ENCODE peak calls at places on chromosome 19, in six cellular contexts. F, I, H, K, D and L are unnamed samples.

GRCh38 chr19:32223106-32223505 is 122.3 kb upstream of the ZNF507 start:
- DNase-seq in K (no peak), D (no peak), F (no peak), I (no peak), H (no peak), L (no peak)

GRCh38 chr19:38395381-38396127 is 7.1 kb downstream of the SPRED3 start:
- DNase-seq in F (no peak), H (no peak), I (no peak), K (no peak), D (no peak), L (no peak)

GRCh38 chr19:42872608-42873007 is 6.9 kb downstream of the PSG1 start:
- DNase-seq in D (no peak), K (no peak), H (no peak), F (no peak), I (no peak), L (no peak)

GRCh38 chr19:3544054-3544376 is 5.0 kb downstream of the TEKTIP1 start:
- DNase-seq in H (no peak), F (no peak), D (no peak), I (no peak), K (no peak), L (no peak)

GRCh38 chr19:5045956-5046338 is 77.0 kb downstream of the KDM4B start:
- DNase-seq in D (no peak), F (peak; percentile 19), K (no peak), I (no peak), H (peak; percentile 67), L (no peak)

GRCh38 chr19:39679056-39679790 is 23.5 kb downstream of the LGALS16 start:
- DNase-seq in K (no peak), F (no peak), H (no peak), I (no peak), D (no peak), L (no peak)

GRCh38 chr19:3783660-3784584 is 2.3 kb downstream of the MATK start:
- DNase-seq in D (no peak), I (no peak), H (no peak), F (peak; percentile 39), K (no peak), L (no peak)

GRCh38 chr19:6099037-6099436 is 11.3 kb downstream of the RFX2 start:
- DNase-seq in F (no peak), D (no peak), I (no peak), K (no peak), H (no peak), L (no peak)

GRCh38 chr19:55257461-55258411 is 1.1 kb downstream of the PPP6R1 start:
- DNase-seq in H (no peak), I (no peak), F (no peak), D (peak; percentile 76), K (peak; percentile 51), L (no peak)

GRCh38 chr19:32642771-32643170 is 32.2 kb downstream of the ANKRD27 start:
- DNase-seq in D (no peak), H (no peak), K (no peak), I (peak; percentile 15), F (no peak), L (no peak)

GRCh38 chr19:44282846-44283245 is 22.0 kb downstream of the ZNF235 start:
- DNase-seq in D (no peak), I (no peak), H (no peak), K (no peak), F (no peak), L (no peak)

GRCh38 chr19:49436381-49437017 is 4.8 kb downstream of the SLC17A7 start:
- DNase-seq in I (no peak), F (peak; percentile 64), K (no peak), H (no peak), D (no peak), L (no peak)

GRCh38 chr19:38815059-38816001 is 2.6 kb upstream of the LGALS4 start:
- DNase-seq in D (no peak), K (no peak), I (peak; percentile 73), H (no peak), F (no peak), L (no peak)

GRCh38 chr19:34681478-34681877 is 4.0 kb downstream of the ZNF302 start:
- DNase-seq in H (no peak), K (no peak), I (no peak), F (no peak), D (no peak), L (no peak)

GRCh38 chr19:34232566-34233481 is 21.5 kb upstream of the GARRE1 start:
- DNase-seq in F (peak; percentile 62), K (peak; percentile 61), H (no peak), I (no peak), D (no peak), L (no peak)

GRCh38 chr19:56253737-56254136 is 18.8 kb upstream of the EDDM13 start:
- DNase-seq in F (peak; percentile 72), K (no peak), D (no peak), I (no peak), H (no peak), L (no peak)

GRCh38 chr19:1255186-1256161 is 7.1 kb downstream of the MIDN start:
- DNase-seq in F (no peak), K (no peak), D (no peak), I (peak; percentile 19), H (no peak), L (no peak)

GRCh38 chr19:1252818-1253513 is 4.6 kb downstream of the MIDN start:
- DNase-seq in K (peak; percentile 90), I (peak; percentile 91), D (peak; percentile 96), H (peak; percentile 90), F (peak; percentile 91), L (peak; percentile 98)

GRCh38 chr19:1253514-1254080 is 5.2 kb downstream of the MIDN start:
- DNase-seq in I (peak; percentile 74), D (no peak), H (no peak), K (no peak), F (peak; percentile 79), L (peak; percentile 95)

GRCh38 chr19:1254530-1255185 is 6.3 kb downstream of the MIDN start:
- DNase-seq in H (no peak), D (no peak), K (no peak), F (no peak), I (no peak), L (no peak)

DNA sequence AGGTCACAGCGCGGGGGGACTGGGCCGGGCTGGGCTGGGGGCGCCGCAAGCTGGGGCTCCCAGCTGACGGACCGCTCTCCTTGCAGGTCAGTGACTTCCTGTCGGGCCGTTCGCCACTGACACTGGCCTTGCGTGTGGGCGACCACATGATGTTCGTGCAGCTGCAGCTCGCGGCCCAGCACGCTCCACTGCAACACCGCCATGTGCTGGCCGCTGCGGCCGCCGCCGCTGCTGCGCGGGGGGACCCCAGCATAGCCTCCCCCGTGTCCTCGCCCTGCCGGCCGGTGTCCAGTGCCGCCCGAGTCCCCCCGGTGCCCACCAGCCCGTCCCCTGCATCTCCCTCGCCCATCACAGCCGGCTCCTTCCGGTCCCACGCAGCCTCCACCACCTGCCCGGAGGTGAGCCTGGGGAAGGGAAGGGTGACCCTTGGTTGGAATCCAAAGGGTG is 5.7 kb downstream of the MIDN start:
- DNase-seq in F (no peak), H (no peak), I (peak; percentile 35), D (no peak), K (no peak), L (no peak)
- H3K27ac ChIP-seq in F (peak overlapping the region; percentile 100), H (peak overlapping the region; percentile 80), I (peak overlapping the region; percentile 99), D (peak overlapping the region; percentile 99), K (peak overlapping the region; percentile 87), L (peak overlapping the region; percentile 100)

GRCh38 chr19:2398735-2399305 is 28.6 kb downstream of the TIMM13 start:
- DNase-seq in I (no peak), K (no peak), D (no peak), F (no peak), H (no peak), L (no peak)
- TF ChIP-seq EP300 in I (no peak), K (no peak), D (no peak), F (no peak), H (no peak), L (no peak)

DNA sequence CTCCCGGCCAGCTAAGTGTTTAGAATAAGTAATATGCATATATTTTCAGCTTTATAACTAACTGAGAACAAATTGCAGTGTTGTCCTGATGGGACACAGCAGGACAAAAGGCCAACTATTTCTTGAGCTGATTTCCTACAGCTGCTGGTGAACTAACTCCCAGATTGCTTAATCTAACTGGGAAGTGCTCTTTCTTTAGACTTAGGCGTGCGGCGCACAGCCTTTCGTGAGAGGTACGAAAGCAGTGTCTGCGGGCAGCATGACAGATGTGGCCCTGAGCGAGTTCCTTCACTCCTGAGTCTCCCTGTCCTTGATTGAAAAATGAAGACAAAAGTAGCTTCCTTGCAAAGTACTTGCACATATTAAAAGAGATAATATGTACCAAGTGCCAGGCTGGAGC is 47.3 kb upstream of the NPAS1 start:
- DNase-seq in H (no peak), I (no peak), F (no peak), K (no peak), D (no peak), L (no peak)
- H3K4me1 ChIP-seq in H (peaks cover 33% of the 10 kb centered on the region), I (peaks cover 24% of the 10 kb centered on the region), F (peaks cover 44% of the 10 kb centered on the region), K (peaks cover 13% of the 10 kb centered on the region), D (peaks cover 55% of the 10 kb centered on the region), L (peaks cover 76% of the 10 kb centered on the region)

DNA sequence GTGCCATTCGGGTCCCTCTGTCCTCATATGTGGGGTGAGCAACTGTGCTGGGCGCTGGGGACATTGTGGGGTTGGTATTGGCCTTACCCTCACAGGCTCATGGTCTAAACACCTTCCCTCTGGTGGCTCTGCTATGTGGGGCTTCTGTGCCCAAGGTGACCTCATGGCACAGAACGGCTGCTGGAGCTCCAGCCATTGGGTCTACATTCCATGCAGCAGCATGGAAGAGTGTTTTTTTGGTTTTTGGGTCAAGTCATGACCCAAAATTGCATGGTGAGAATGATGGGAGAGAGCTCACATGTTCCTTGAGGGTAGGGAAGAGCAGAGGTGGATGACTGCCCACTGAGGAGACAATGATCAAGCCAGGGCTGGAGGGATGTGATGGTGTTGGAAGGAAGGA is 17.2 kb downstream of the PGLS start:
- DNase-seq in H (no peak), D (no peak), K (no peak), I (no peak), F (no peak), L (no peak)
- H3K27ac ChIP-seq in H (no peak overlapping the region), D (no peak overlapping the region), K (no peak overlapping the region), I (no peak overlapping the region), F (no peak overlapping the region), L (no peak overlapping the region)

GRCh38 chr19:11813801-11814706 is at the start of gene ZNF440:
- DNase-seq in H (peak; percentile 98), I (peak; percentile 98), D (peak; percentile 98), F (no peak), K (peak; percentile 96), L (peak; percentile 98)
- TF ChIP-seq EP300 in H (no peak), I (no peak), D (no peak), F (no peak), K (no peak), L (no peak)